ENCODE peak calls at places on chromosomes 1 and 21, in nine cellular contexts. U is dorsolateral prefrontal cortex, G is right lobe of liver, L is astrocyte of the spinal cord, B is spleen, A is PC-9, S is uterus, Q is sigmoid colon, D is colonic mucosa. Y is an unnamed sample.

GRCh38 chr1:205228052-205228451 is 306 bp downstream of the TMCC2 start:
- DNase-seq in U (no peak), Q (no peak), S (no peak), A (no peak), B (no peak), G (no peak), L (no peak), D (no peak), Y (no peak)

GRCh38 chr1:33615546-33615945 is 143.1 kb downstream of the ZSCAN20 start:
- DNase-seq in Q (no peak), S (no peak), U (no peak), G (no peak), B (no peak), A (no peak), D (no peak), L (no peak), Y (no peak)

GRCh38 chr1:114979278-114979891 is 50.2 kb upstream of the TSHB start:
- DNase-seq in S (peak), B (no peak), Q (peak), G (no peak), D (peak), U (peak), A (peak), L (peak), Y (peak)

GRCh38 chr1:226736001-226736907 is 2.8 kb downstream of the ITPKB start:
- DNase-seq in U (peak), B (no peak), G (no peak), S (peak), Q (peak), A (no peak), D (no peak), L (peak), Y (no peak)

GRCh38 chr1:7005762-7006161 is 220.5 kb downstream of the CAMTA1 start:
- DNase-seq in B (peak), A (no peak), G (no peak), U (no peak), Q (no peak), D (no peak), S (no peak), L (no peak), Y (no peak)

GRCh38 chr21:38524168-38525153 is 26.2 kb upstream of the ERG start:
- DNase-seq in Q (no peak), S (no peak), U (no peak), G (no peak), B (no peak), A (no peak), L (no peak), D (no peak), Y (no peak)

GRCh38 chr1:43669878-43670277 is 19.9 kb downstream of the KDM4A start:
- DNase-seq in L (no peak), S (no peak), Q (no peak), B (no peak), D (no peak), U (no peak), G (no peak), A (no peak), Y (no peak)

GRCh38 chr1:73859227-73859626 is 338.7 kb downstream of the LRRIQ3 start:
- DNase-seq in S (no peak), G (no peak), L (no peak), D (no peak), U (no peak), B (no peak), A (no peak), Q (no peak), Y (no peak)

GRCh38 chr21:40871099-40871498 is 24.1 kb upstream of the DSCAM start:
- DNase-seq in B (no peak), U (no peak), L (no peak), Q (no peak), S (no peak), G (no peak), A (no peak), D (no peak), Y (no peak)

GRCh38 chr1:44602675-44603610 is 71.3 kb downstream of the TMEM53 start:
- DNase-seq in D (no peak), G (no peak), A (no peak), Q (no peak), L (no peak), S (no peak), U (no peak), B (peak), Y (no peak)

GRCh38 chr1:207084701-207085180 is 3.9 kb upstream of the C4BPB start:
- DNase-seq in D (peak), L (peak), G (no peak), S (no peak), B (no peak), U (peak), Q (no peak), A (peak), Y (peak)

GRCh38 chr1:9286556-9286955 is 6.1 kb upstream of the SPSB1 start:
- DNase-seq in A (no peak), Q (no peak), L (no peak), D (no peak), B (no peak), U (no peak), G (no peak), S (no peak), Y (no peak)

GRCh38 chr21:35048706-35049617 is at the start of gene RUNX1:
- DNase-seq in D (peak), B (peak), A (peak), U (no peak), Q (no peak), L (peak), S (no peak), G (peak), Y (peak)

GRCh38 chr1:6419803-6420593 is at the start of gene HES2:
- DNase-seq in L (no peak), S (no peak), B (no peak), Q (no peak), A (peak), G (no peak), D (peak), U (no peak), Y (no peak)

GRCh38 chr1:192512426-192513125 is 63.0 kb upstream of the RGS1 start:
- DNase-seq in Q (peak), B (no peak), G (peak), D (peak), S (no peak), A (no peak), L (no peak), U (no peak), Y (no peak)

GRCh38 chr1:1137256-1138045 is 21.6 kb upstream of the C1orf159 start:
- DNase-seq in D (peak), A (no peak), U (no peak), G (no peak), S (no peak), L (no peak), B (peak), Q (no peak), Y (no peak)

GRCh38 chr21:46357335-46357604 is 33.3 kb downstream of the PCNT start:
- DNase-seq in S (no peak), L (no peak), A (no peak), G (no peak), U (no peak), D (no peak), B (no peak), Q (no peak), Y (no peak)

GRCh38 chr1:84698151-84698651 is 7.9 kb upstream of the SSX2IP start:
- DNase-seq in Q (no peak), A (no peak), G (no peak), L (peak), D (no peak), U (no peak), S (no peak), B (no peak), Y (peak)

GRCh38 chr1:100736766-100737165 is 17.2 kb downstream of the VCAM1 start:
- DNase-seq in L (peak), S (no peak), G (no peak), A (no peak), D (no peak), B (no peak), U (no peak), Q (no peak), Y (peak)

GRCh38 chr1:92478393-92478792 is 8.3 kb downstream of the GFI1 start:
- DNase-seq in D (no peak), U (no peak), S (no peak), B (no peak), A (no peak), Q (no peak), L (no peak), G (no peak), Y (no peak)

DNA sequence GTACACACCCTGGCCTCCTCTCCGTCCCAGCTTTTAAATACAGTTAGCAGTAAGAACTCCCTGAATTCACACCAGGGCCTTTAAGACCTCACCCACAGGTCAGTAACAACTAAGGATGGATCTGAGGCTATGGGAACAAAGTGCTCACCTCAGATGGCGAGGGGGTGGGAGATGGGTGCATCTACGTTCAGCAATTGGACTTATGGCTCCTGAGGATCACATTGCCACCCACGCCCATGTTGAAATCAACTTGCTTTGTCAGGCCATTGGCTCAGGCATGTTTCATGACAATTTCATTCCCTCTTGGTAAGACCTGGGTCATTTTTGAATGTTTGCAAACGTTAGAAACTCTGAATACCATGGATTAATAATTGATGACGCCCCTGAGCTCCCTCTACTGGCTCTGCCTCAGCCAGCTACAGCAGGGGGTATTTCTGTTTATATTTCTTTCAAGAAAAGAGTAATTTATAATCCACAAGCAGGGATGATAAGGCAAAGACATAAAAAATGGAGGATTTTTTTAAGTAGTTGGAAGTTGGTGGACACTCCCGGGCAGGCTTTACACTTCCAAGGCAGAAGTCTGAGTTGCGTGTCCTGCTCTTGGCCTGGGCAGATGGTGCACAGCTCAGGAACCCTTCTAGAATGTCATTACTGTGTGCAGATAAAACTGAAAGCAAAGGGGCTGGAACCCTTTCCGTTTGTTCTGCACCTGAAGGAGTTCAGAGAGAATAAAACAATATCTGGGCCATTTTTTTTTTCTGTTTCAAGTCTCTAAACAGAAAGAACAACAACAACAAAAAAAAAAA is 13.7 kb upstream of the LBR start:
- DNase-seq in Q (peak), G (no peak), B (no peak), S (no peak), D (peak), L (no peak), A (no peak), U (no peak), Y (no peak)
- TF ChIP-seq CTCF in Q (no peak), G (peak), B (no peak), S (no peak), D (no peak), L (peak), A (no peak), U (peak), Y (peak)

GRCh38 chr1:180353930-180354329 is 123.9 kb downstream of the LHX4 start:
- DNase-seq in B (no peak), Q (no peak), L (no peak), G (no peak), A (no peak), U (no peak), S (no peak), D (no peak), Y (no peak)
- H3K4me3 ChIP-seq in B (no peak), Q (no peak), L (no peak), G (no peak), A (no peak), U (no peak), S (no peak), D (no peak), Y (no peak)

GRCh38 chr1:179080866-179081695 is 789 bp upstream of the TOR3A start:
- DNase-seq in U (no peak), B (no peak), G (no peak), L (no peak), D (no peak), A (no peak), S (no peak), Q (no peak), Y (no peak)

GRCh38 chr1:179083533-179083932 is 1.7 kb downstream of the TOR3A start:
- DNase-seq in S (no peak), A (no peak), L (no peak), B (no peak), G (no peak), U (no peak), Q (no peak), D (no peak), Y (no peak)

GRCh38 chr1:179081696-179082307 is at the start of gene TOR3A:
- DNase-seq in U (peak), S (peak), B (peak), D (peak), G (peak), A (peak), L (peak), Q (peak), Y (peak)

GRCh38 chr1:179083031-179083345 is 1.1 kb downstream of the TOR3A start:
- DNase-seq in Q (no peak), A (no peak), S (no peak), U (no peak), G (no peak), B (no peak), L (no peak), D (no peak), Y (peak)

DNA sequence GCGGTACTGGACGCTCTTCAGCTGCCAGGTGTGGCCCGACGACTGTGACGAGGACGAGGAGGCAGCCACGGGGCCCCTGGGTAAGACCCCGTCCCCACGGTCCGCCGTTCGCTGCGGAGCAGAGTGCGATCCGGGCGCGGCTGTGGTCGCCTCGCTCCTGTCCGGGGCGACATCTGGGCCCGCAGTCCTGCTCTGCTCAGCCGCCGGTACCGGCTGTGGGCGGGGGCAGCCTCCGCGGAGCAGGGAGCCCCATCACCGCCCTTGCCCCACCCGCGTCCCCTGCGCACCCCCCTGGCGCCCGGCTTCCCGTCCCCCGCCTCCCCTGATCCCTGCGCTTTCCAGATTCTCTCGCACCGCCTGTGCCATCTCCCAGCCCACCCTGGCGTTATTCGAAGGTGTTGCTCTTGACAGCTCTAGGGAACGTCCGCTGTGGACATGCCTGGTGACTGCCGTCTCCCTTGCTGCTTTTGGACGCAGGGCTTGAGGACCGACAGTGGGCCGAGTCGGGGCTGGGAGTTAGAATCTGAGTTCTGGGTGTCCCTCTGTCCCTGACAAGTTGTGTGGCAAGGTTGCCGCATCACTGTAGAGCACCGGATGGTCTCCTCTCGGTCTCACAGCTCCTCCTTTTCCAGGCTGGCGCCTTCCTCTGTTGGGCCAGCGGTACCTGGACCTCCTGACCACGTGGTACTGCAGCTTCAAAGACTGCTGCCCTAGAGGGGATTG is 599 bp downstream of the TOR3A start:
- DNase-seq in D (peak), A (peak), B (no peak), Q (peak), L (peak), U (peak), S (peak), G (peak), Y (peak)
- TF ChIP-seq CTCF in D (no peak), A (no peak), B (no peak), Q (no peak), L (no peak), U (no peak), S (no peak), G (no peak), Y (no peak)

GRCh38 chr1:244006961-244007360 is 44.1 kb upstream of the ZBTB18 start:
- DNase-seq in B (no peak), S (no peak), G (no peak), U (no peak), L (no peak), A (no peak), D (no peak), Q (no peak), Y (no peak)
- H3K4me3 ChIP-seq in B (no peak), S (no peak), G (no peak), U (no peak), L (no peak), A (no peak), D (no peak), Q (no peak), Y (no peak)

DNA sequence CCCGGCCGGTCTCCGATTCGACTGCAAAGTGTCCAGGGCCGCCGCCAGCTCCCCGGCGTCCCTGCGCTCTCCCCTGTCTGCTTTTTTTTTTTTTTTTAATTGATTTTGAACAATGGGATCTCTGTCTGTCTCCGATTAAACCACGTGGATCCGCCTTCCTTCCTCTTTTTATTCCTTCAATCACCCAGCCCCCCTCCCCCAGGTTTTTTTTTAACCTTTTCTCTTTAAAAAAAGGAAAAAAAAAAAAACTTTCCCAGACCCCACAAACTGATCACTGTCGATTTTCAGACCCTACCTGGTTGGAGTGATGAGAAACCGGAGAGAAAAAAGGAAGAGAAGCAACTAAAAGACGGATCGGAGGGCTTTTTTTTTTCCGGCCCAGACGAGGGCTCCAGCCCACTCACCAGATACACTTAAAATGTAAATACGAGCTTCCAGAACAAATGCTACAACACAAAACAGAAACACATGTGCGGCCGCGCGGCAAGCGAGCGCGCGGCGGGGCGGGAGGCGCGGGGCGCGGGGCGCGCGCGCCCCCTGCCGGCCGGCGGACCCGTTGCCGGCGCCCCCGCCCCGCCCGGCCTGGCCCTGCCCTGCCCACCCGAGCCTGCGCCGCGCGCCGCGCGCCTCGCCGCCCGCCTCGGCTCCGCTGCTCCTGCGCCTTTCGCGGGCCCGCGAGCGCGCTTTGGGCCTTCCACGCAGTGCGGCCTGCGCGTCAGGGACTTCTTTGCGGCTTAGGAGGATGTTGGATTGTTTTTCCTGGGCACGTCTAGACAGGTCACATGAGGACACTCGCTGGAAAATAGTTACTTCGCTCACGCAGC is at the start of gene RCC2:
- DNase-seq in Q (peak), B (peak), S (peak), A (peak), D (peak), L (peak), G (peak), U (peak), Y (peak)
- TF ChIP-seq CTCF in Q (no peak), B (no peak), S (peak), A (no peak), D (no peak), L (no peak), G (peak), U (no peak), Y (no peak)

DNA sequence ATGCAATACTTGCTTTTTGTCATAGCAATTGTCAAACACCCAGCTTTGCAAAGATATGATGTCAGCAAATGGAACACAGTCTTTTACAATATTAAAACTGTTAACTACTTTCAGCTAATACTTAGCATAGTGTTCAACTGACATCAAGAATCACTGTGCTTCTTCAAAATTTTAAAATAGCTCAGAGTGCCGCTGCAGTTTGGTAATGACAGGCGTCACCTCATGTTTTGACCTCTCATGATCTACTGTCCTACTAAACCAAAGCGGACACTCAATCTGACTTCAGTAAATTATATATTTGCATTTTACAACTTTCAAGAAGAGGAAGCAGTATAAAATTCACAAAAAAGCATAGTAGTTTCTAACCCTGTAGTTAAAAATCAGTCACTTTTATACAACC is 2.0 kb downstream of the FMO1 start:
- DNase-seq in U (no peak), A (no peak), S (no peak), L (no peak), B (no peak), G (no peak), D (no peak), Q (no peak), Y (no peak)
- H3K4me3 ChIP-seq in U (no peak), A (no peak), S (no peak), L (no peak), B (no peak), G (no peak), D (no peak), Q (no peak), Y (no peak)

GRCh38 chr1:182784556-182785171 is 4.9 kb upstream of the NPL start:
- DNase-seq in L (peak), A (no peak), G (no peak), Q (no peak), S (no peak), B (no peak), D (peak), U (no peak), Y (peak)

GRCh38 chr1:182781849-182782586 is 7.6 kb upstream of the NPL start:
- DNase-seq in D (peak), L (peak), Q (peak), S (peak), B (peak), A (peak), G (peak), U (peak), Y (peak)

GRCh38 chr1:182779530-182779929 is 10.0 kb upstream of the NPL start:
- DNase-seq in B (no peak), Q (no peak), D (no peak), L (no peak), U (no peak), G (no peak), A (no peak), S (no peak), Y (no peak)

GRCh38 chr1:182783068-182783467 is 6.5 kb upstream of the NPL start:
- DNase-seq in G (no peak), L (no peak), A (no peak), U (no peak), D (no peak), B (no peak), Q (no peak), S (no peak), Y (no peak)

DNA sequence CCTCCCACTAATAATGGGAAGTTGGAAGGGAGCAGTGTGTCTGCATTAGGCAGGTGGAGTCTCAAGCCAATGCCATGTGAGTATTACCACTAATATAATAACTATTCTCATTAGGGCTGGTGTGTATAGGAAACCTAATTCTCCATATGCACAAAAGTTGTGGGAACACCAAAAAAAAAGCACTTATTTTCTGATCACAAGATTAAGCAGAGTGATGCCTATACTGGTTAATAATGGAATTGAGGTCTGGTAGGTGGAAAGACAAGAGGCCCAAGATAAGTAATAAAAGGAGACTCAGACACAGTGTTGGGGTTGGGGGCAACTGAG is 7.0 kb upstream of the NPL start:
- DNase-seq in L (no peak), A (no peak), B (no peak), Q (no peak), U (no peak), D (no peak), S (no peak), G (no peak), Y (no peak)
- TF ChIP-seq CTCF in L (no peak), A (peak), B (no peak), Q (peak), U (no peak), D (peak), S (no peak), G (no peak), Y (no peak)

GRCh38 chr1:147245129-147245528 is 2.6 kb downstream of the CHD1L start:
- DNase-seq in B (no peak), Q (no peak), G (no peak), S (no peak), D (no peak), U (no peak), L (no peak), A (no peak), Y (no peak)
- H3K4me3 ChIP-seq in B (no peak), Q (no peak), G (no peak), S (no peak), D (no peak), U (no peak), L (no peak), A (no peak), Y (no peak)

Y was measured in fibroblast of pulmonary artery.